ENCODE peak calls at places on chromosomes 11 and 22, in seven cellular contexts. S is AG10803; Y is MM.1S; C is thoracic aorta; L is A549; V is endothelial cell; H is CD4-positive, alpha-beta T cell. X is an unnamed sample.

GRCh38 chr22:25622011-25622410 is 57.5 kb downstream of the GRK3 start:
- DNase-seq in S (peak), Y (no peak), C (no peak), L (no peak), V (no peak), H (no peak), X (no peak)

GRCh38 chr11:130726234-130726559 is 190.1 kb downstream of the SNX19 start:
- DNase-seq in S (peak), Y (no peak), C (no peak), L (no peak), V (no peak), H (no peak), X (no peak)

GRCh38 chr11:126411971-126412381 is 56.5 kb downstream of the ST3GAL4 start:
- DNase-seq in S (peak), Y (no peak), C (no peak), L (no peak), V (no peak), H (no peak), X (no peak)

GRCh38 chr11:109059402-109059801 is 362.6 kb upstream of the C11orf87 start:
- DNase-seq in S (no peak), Y (no peak), C (no peak), L (no peak), V (no peak), H (no peak), X (no peak)

GRCh38 chr11:91421586-91421985 is 803.0 kb upstream of the FAT3 start:
- DNase-seq in S (no peak), Y (no peak), C (no peak), L (no peak), V (no peak), H (no peak), X (peak)

GRCh38 chr11:3222941-3223905 is 4.6 kb upstream of the MRGPRG start:
- DNase-seq in S (no peak), Y (peak), C (no peak), L (no peak), V (no peak), H (no peak), X (no peak)

GRCh38 chr11:43988040-43988793 is 45.8 kb downstream of the C11orf96 start:
- DNase-seq in S (no peak), Y (no peak), C (no peak), L (no peak), V (no peak), H (no peak), X (no peak)

GRCh38 chr22:28505416-28506156 is 174.1 kb downstream of the TTC28 start:
- DNase-seq in S (no peak), Y (no peak), C (no peak), L (no peak), V (no peak), H (no peak), X (no peak)

GRCh38 chr11:120221115-120221752 is 10.4 kb downstream of the OAF start:
- DNase-seq in S (no peak), Y (no peak), C (no peak), L (no peak), V (no peak), H (no peak), X (no peak)

GRCh38 chr22:25404923-25405853 is 159.3 kb upstream of the GRK3 start:
- DNase-seq in S (peak), Y (peak), C (no peak), L (peak), V (peak), H (peak), X (peak)

GRCh38 chr11:118634435-118635236 is 27.2 kb downstream of the PHLDB1 start:
- DNase-seq in S (peak), Y (peak), C (no peak), L (no peak), V (peak), H (no peak), X (peak)

GRCh38 chr11:95764267-95764898 is 25.2 kb downstream of the FAM76B start:
- DNase-seq in S (peak), Y (peak), C (no peak), L (peak), V (no peak), H (no peak), X (no peak)

GRCh38 chr22:46626911-46627805 is 7.0 kb downstream of the GRAMD4 start:
- DNase-seq in S (no peak), Y (no peak), C (no peak), L (no peak), V (no peak), H (no peak), X (peak)

GRCh38 chr11:63553759-63554158 is 9.4 kb downstream of the PLAAT2 start:
- DNase-seq in S (no peak), Y (peak), C (no peak), L (no peak), V (no peak), H (peak), X (no peak)

GRCh38 chr22:36160499-36160942 is at the start of gene APOL3:
- DNase-seq in S (peak), Y (peak), C (no peak), L (no peak), V (no peak), H (peak), X (no peak)

GRCh38 chr22:29715705-29716104 is 4.1 kb upstream of the CABP7 start:
- DNase-seq in S (no peak), Y (no peak), C (no peak), L (no peak), V (no peak), H (no peak), X (no peak)

GRCh38 chr22:29710922-29711593 is 8.7 kb upstream of the CABP7 start:
- DNase-seq in S (no peak), Y (no peak), C (no peak), L (no peak), V (no peak), H (no peak), X (no peak)

GRCh38 chr22:29712119-29712518 is 7.7 kb upstream of the CABP7 start:
- DNase-seq in S (no peak), Y (no peak), C (no peak), L (no peak), V (no peak), H (no peak), X (no peak)

GRCh38 chr22:29715240-29715639 is 4.6 kb upstream of the CABP7 start:
- DNase-seq in S (no peak), Y (no peak), C (no peak), L (no peak), V (no peak), H (no peak), X (peak)

DNA sequence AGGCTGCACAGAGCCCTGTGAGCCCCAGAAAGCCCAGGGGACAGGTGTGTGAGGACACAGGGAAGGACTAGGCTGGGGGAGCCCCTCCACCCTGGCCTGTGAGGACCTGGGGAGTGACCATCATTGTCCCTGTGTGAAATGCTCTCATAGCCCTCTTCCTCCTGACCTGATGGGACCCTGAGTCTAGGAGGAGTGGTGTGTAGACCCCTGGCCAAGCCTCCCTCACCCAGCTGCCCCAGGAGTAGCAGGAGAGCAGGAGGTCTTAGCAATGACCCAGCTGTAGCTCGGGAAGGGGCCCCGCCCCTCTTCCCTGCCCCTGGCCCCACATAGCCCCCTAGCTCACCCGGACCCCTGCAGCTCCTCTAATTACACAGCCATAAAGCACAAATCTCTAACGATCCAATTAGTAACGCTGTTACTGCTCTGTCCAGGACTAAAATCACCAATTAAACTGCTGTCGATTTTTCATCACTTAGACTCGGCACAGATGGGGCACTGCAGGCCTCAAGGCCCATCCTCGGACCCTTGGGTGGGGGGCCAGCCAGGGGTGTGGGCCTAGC is 6.6 kb upstream of the CABP7 start:
- DNase-seq in S (no peak), Y (no peak), C (no peak), L (no peak), V (no peak), H (no peak), X (no peak)
- TF ChIP-seq CTCF in S (no peak), Y (no peak), C (no peak), L (no peak), V (no peak), H (no peak), X (no peak)

GRCh38 chr11:60251485-60252207 is 8.7 kb upstream of the MS4A4E start:
- DNase-seq in S (peak), Y (peak), C (no peak), L (peak), V (no peak), H (peak), X (no peak)
- TF ChIP-seq CTCF in S (peak), Y (peak), C (no peak), L (peak), V (no peak), H (peak), X (no peak)

GRCh38 chr22:39234157-39234793 is 10.5 kb downstream of the PDGFB start:
- DNase-seq in S (no peak), Y (no peak), C (no peak), L (no peak), V (no peak), H (no peak), X (no peak)
- TF ChIP-seq CTCF in S (no peak), Y (no peak), C (no peak), L (no peak), V (peak), H (no peak), X (no peak)

GRCh38 chr11:73334244-73335203 is 26.4 kb downstream of the ARHGEF17 start:
- DNase-seq in S (peak), Y (no peak), C (peak), L (peak), V (peak), H (no peak), X (no peak)
- TF ChIP-seq CTCF in S (peak), Y (no peak), C (no peak), L (no peak), V (no peak), H (no peak), X (no peak)